ENCODE peak calls at places on chromosomes 16 and 17, in nine cellular contexts. Q is NT2/D1; L is GM23248; G is CD4-positive, CD25-positive, alpha-beta regulatory T cell; K is naive thymus-derived CD4-positive, alpha-beta T cell; X is ovary; D is left ventricle myocardium inferior; C is thoracic aorta; W is tibial artery. N is an unnamed sample.

GRCh38 chr17:40284085-40284713 is 3.5 kb upstream of the CDC6 start:
- DNase-seq in Q (no peak), L (peak; percentile 85), G (no peak), K (no peak), X (no peak), D (no peak), C (no peak), W (no peak), N (no peak)

GRCh38 chr16:12093902-12094301 is 117.4 kb downstream of the SNX29 start:
- DNase-seq in Q (no peak), L (no peak), G (no peak), K (no peak), X (peak; percentile 0), D (no peak), C (no peak), W (no peak), N (no peak)

GRCh38 chr17:79919862-79920720 is 80.9 kb upstream of the CBX4 start:
- DNase-seq in Q (no peak), L (no peak), G (no peak), K (no peak), X (no peak), D (no peak), C (no peak), W (no peak), N (no peak)

GRCh38 chr16:854808-855410 is 54.4 kb upstream of the GNG13 start:
- DNase-seq in Q (no peak), L (no peak), G (no peak), K (no peak), X (no peak), D (no peak), C (no peak), W (no peak), N (no peak)

GRCh38 chr17:60154616-60155426 is 5.0 kb downstream of the CA4 start:
- DNase-seq in Q (no peak), L (peak; percentile 91), G (no peak), K (no peak), X (no peak), D (no peak), C (no peak), W (peak; percentile 45), N (no peak)

GRCh38 chr17:8503368-8503767 is 67.7 kb downstream of the NDEL1 start:
- DNase-seq in Q (no peak), L (peak; percentile 33), G (no peak), K (no peak), X (no peak), D (peak; percentile 37), C (no peak), W (peak; percentile 74), N (no peak)

GRCh38 chr17:78747479-78747878 is 34.6 kb downstream of the CYTH1 start:
- DNase-seq in Q (no peak), L (peak; percentile 76), G (no peak), K (no peak), X (no peak), D (no peak), C (no peak), W (no peak), N (no peak)

GRCh38 chr16:77599793-77600415 is 122.4 kb upstream of the NUDT7 start:
- DNase-seq in Q (no peak), L (peak; percentile 62), G (peak; percentile 23), K (no peak), X (no peak), D (no peak), C (no peak), W (no peak), N (no peak)

GRCh38 chr17:5958850-5959249 is 111.3 kb upstream of the WSCD1 start:
- DNase-seq in Q (no peak), L (no peak), G (no peak), K (no peak), X (no peak), D (no peak), C (no peak), W (no peak), N (no peak)

GRCh38 chr16:12881771-12882170 is 19.6 kb upstream of the SHISA9 start:
- DNase-seq in Q (no peak), L (no peak), G (no peak), K (no peak), X (no peak), D (no peak), C (no peak), W (no peak), N (no peak)

GRCh38 chr16:695355-696089 is 5.3 kb upstream of the WDR24 start:
- DNase-seq in Q (no peak), L (peak; percentile 58), G (peak; percentile 77), K (peak; percentile 60), X (no peak), D (no peak), C (no peak), W (no peak), N (peak; percentile 62)

GRCh38 chr17:65294184-65294719 is 157.1 kb downstream of the RGS9 start:
- DNase-seq in Q (peak; percentile 63), L (peak; percentile 83), G (peak; percentile 48), K (peak; percentile 44), X (peak; percentile 66), D (peak; percentile 38), C (no peak), W (no peak), N (peak; percentile 73)

GRCh38 chr16:4298761-4299522 is 16.9 kb upstream of the GLIS2 start:
- DNase-seq in Q (peak; percentile 88), L (peak; percentile 97), G (no peak), K (no peak), X (peak; percentile 71), D (peak; percentile 80), C (no peak), W (peak; percentile 84), N (no peak)

GRCh38 chr16:31920373-31920772 is 46.8 kb downstream of the ZNF267 start:
- DNase-seq in Q (no peak), L (no peak), G (no peak), K (no peak), X (no peak), D (no peak), C (no peak), W (no peak), N (no peak)
- H3K9me3 ChIP-seq in Q (peaks cover 48% of the 10 kb centered on the region), L (peaks cover 23% of the 10 kb centered on the region), G (peaks cover 88% of the 10 kb centered on the region), K (peaks cover 19% of the 10 kb centered on the region), X (peaks cover 12% of the 10 kb centered on the region), D (peaks cover 100% of the 10 kb centered on the region), C (peaks cover 79% of the 10 kb centered on the region), W (peaks cover 29% of the 10 kb centered on the region), N (peaks cover 49% of the 10 kb centered on the region)

DNA sequence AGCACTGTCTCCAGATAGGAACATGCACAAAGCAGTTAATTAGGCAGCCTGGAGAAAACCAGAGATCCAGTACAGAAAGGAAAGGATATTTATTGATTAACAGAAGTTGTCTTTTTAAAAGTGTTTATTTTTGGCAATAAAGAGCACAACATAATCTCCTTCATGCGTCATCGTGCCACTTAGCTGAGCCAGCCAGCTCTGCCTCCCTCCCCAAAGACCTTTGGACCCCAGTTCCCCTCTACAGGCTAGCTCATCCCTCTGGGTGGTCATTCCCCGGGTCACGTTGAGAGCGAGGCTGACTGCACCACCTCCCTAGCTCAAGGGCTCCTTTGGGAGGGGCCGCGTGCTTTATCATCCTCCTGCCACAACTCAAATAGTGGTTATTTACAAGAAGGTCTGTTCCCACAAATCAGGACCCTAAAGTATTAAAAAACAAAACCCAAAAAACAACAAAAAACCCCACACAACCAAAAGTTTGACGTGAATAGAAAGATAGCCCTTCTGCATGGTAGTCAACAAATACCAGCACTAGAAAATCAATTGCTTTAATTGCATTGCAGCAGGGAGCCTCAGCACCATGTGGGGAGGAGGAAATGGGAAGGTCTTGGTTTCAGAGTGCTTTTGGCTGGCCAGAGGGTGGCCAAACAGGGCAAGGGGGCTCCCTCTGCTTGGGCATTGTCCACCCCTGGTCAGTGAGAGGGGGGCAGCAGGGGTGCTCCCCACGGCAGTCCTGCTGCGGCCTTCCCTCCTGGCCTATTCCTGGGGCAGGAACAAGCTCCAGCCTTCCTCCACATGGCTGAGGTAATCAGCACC is 9.6 kb downstream of the POLR2C start:
- DNase-seq in Q (no peak), L (peak; percentile 36), G (no peak), K (no peak), X (peak; percentile 53), D (no peak), C (no peak), W (no peak), N (no peak)
- H3K36me3 ChIP-seq in Q (peaks cover 79% of the 10 kb centered on the region), L (peaks cover 39% of the 10 kb centered on the region), G (peaks cover 48% of the 10 kb centered on the region), K (peaks cover 63% of the 10 kb centered on the region), X (no peaks in the 10 kb centered on the region), D (peaks cover 75% of the 10 kb centered on the region), C (peaks cover 67% of the 10 kb centered on the region), W (peaks cover 67% of the 10 kb centered on the region), N (peaks cover 35% of the 10 kb centered on the region)

GRCh38 chr17:36673068-36673467 is 71.7 kb downstream of the MRM1 start:
- DNase-seq in Q (no peak), L (no peak), G (no peak), K (no peak), X (no peak), D (no peak), C (no peak), W (no peak), N (no peak)

GRCh38 chr17:36665417-36665816 is 64.0 kb downstream of the MRM1 start:
- DNase-seq in Q (no peak), L (no peak), G (no peak), K (no peak), X (no peak), D (no peak), C (no peak), W (no peak), N (no peak)

GRCh38 chr17:36668824-36669223 is 67.4 kb downstream of the MRM1 start:
- DNase-seq in Q (no peak), L (no peak), G (no peak), K (no peak), X (no peak), D (no peak), C (no peak), W (no peak), N (no peak)

GRCh38 chr17:36671144-36671543 is 69.8 kb downstream of the MRM1 start:
- DNase-seq in Q (no peak), L (no peak), G (peak; percentile 34), K (no peak), X (no peak), D (no peak), C (no peak), W (no peak), N (no peak)

DNA sequence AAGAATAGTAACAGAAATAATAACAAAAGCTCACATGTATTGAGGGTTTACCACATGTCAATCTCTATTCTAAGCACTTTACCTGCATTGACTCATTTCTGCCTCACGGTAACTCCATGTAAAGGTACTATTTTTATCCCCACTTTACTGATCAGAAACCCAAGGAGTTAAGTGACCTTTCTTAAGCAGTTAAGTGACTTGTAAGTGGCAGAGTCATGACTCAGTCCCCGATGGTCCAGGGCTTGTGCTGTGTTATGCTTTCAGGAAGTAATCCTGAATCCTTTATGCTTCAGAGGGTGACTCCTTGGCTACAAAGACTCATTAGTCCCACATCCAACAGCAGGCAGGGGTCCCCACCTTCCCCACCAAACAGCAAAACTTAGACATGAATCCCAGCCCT is 66.5 kb downstream of the MRM1 start:
- DNase-seq in Q (no peak), L (no peak), G (no peak), K (no peak), X (no peak), D (no peak), C (no peak), W (no peak), N (no peak)
- H3K9me3 ChIP-seq in Q (no peaks in the 10 kb centered on the region), L (no peaks in the 10 kb centered on the region), G (no peaks in the 10 kb centered on the region), K (no peaks in the 10 kb centered on the region), X (no peaks in the 10 kb centered on the region), D (no peaks in the 10 kb centered on the region), C (no peaks in the 10 kb centered on the region), W (no peaks in the 10 kb centered on the region), N (no peaks in the 10 kb centered on the region)

DNA sequence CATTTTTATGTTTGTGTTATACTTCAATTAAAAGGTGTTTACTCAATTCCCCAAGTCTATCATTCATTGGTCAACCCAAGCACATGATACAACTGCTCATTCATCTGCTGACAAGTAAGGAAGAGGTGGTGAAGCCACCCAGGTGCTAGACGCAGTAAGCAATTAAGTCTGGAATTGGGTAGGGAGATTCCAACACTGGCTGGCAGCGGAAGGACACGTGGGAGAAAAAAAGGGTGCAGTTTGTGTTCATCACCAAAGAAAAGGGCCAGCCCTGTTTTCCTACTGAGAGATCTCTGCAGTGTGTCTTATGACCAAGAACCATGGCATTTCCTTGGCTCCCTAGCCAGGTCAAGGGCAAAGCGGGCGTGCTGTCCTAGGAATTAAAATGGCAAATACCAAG is 11.8 kb upstream of the ZNF23 start:
- DNase-seq in Q (no peak), L (peak; percentile 23), G (no peak), K (no peak), X (no peak), D (no peak), C (no peak), W (no peak), N (no peak)
- H3K36me3 ChIP-seq in Q (peaks cover 35% of the 10 kb centered on the region), L (peaks cover 12% of the 10 kb centered on the region), G (peaks cover 22% of the 10 kb centered on the region), K (peaks cover 40% of the 10 kb centered on the region), X (no peaks in the 10 kb centered on the region), D (peaks cover 51% of the 10 kb centered on the region), C (peaks cover 15% of the 10 kb centered on the region), W (peaks cover 30% of the 10 kb centered on the region), N (peaks cover 5% of the 10 kb centered on the region)

N was measured in CD8-positive, alpha-beta T cell.